ENCODE peak calls at places on chromosome 15, in six cellular contexts. C is tibial artery, J is RWPE1, K is ovary, B is GM23338, P is GM12878. Y is an unnamed sample.

GRCh38 chr15:99096894-99097426 is 7.9 kb upstream of the SYNM start:
- DNase-seq in J (peak; percentile 30), P (no peak), K (no peak), B (no peak), C (no peak), Y (peak; percentile 62)

GRCh38 chr15:79380755-79381499 is 51.2 kb upstream of the MINAR1 start:
- DNase-seq in K (peak; percentile 63), J (peak; percentile 58), P (peak; percentile 15), C (peak; percentile 88), B (peak; percentile 87), Y (no peak)

GRCh38 chr15:66065325-66065724 is 188.2 kb downstream of the MEGF11 start:
- DNase-seq in C (no peak), J (no peak), B (no peak), P (no peak), K (no peak), Y (no peak)

GRCh38 chr15:84595660-84596059 is 5.1 kb upstream of the ZSCAN2 start:
- DNase-seq in P (no peak), C (no peak), B (no peak), K (no peak), J (no peak), Y (no peak)

GRCh38 chr15:84955089-84955848 is 26.4 kb upstream of the PDE8A start:
- DNase-seq in P (no peak), K (peak; percentile 70), J (peak; percentile 74), C (peak; percentile 77), B (peak; percentile 83), Y (no peak)

GRCh38 chr15:35061171-35062163 is 23.6 kb downstream of the NANOGP8 start:
- DNase-seq in P (no peak), K (peak; percentile 46), J (no peak), B (peak; percentile 52), C (no peak), Y (peak; percentile 24)

GRCh38 chr15:96428742-96429141 is 98.2 kb downstream of the NR2F2 start:
- DNase-seq in P (no peak), C (peak; percentile 44), K (no peak), J (peak; percentile 69), B (no peak), Y (peak; percentile 26)

GRCh38 chr15:71092056-71092600 is 23.1 kb upstream of the THSD4 start:
- DNase-seq in P (no peak), K (no peak), C (no peak), J (no peak), B (no peak), Y (no peak)

GRCh38 chr15:96162322-96162721 is 168.2 kb upstream of the NR2F2 start:
- DNase-seq in P (no peak), K (no peak), C (no peak), J (no peak), B (no peak), Y (no peak)

GRCh38 chr15:44489464-44489863 is 47.5 kb upstream of the EIF3J start:
- DNase-seq in K (no peak), C (no peak), P (no peak), J (peak; percentile 67), B (no peak), Y (no peak)

GRCh38 chr15:79192462-79193036 is 90.0 kb upstream of the ANKRD34C start:
- DNase-seq in K (no peak), J (no peak), B (no peak), C (no peak), P (no peak), Y (no peak)

GRCh38 chr15:39797407-39797806 is 14.8 kb upstream of the FSIP1 start:
- DNase-seq in P (no peak), K (no peak), J (no peak), C (no peak), B (no peak), Y (no peak)

GRCh38 chr15:73298522-73298921 is 70.2 kb downstream of the HCN4 start:
- DNase-seq in C (no peak), J (no peak), K (no peak), P (no peak), B (no peak), Y (no peak)

GRCh38 chr15:33448151-33448550 is 137.4 kb downstream of the RYR3 start:
- DNase-seq in J (no peak), C (no peak), B (no peak), K (no peak), P (no peak), Y (no peak)

GRCh38 chr15:39745415-39745814 is 37.2 kb downstream of the FSIP1 start:
- DNase-seq in B (no peak), K (no peak), C (no peak), J (no peak), P (no peak), Y (no peak)

GRCh38 chr15:36850864-36851263 is 249.5 kb downstream of the MEIS2 start:
- DNase-seq in K (no peak), C (no peak), J (no peak), B (no peak), P (no peak), Y (no peak)

GRCh38 chr15:46304320-46304719 is 669.5 kb downstream of the SQOR start:
- DNase-seq in P (no peak), J (no peak), B (peak; percentile 87), K (no peak), C (no peak), Y (no peak)

GRCh38 chr15:34753236-34753894 is 1.4 kb downstream of the GJD2 start:
- DNase-seq in K (no peak), J (peak; percentile 66), C (no peak), P (no peak), B (peak; percentile 94), Y (no peak)

GRCh38 chr15:67025719-67026118 is 39.7 kb upstream of the SMAD3 start:
- DNase-seq in B (no peak), K (peak; percentile 37), J (no peak), P (no peak), C (peak; percentile 60), Y (no peak)

GRCh38 chr15:86398986-86399677 is 319.5 kb downstream of the AGBL1 start:
- DNase-seq in P (no peak), J (no peak), K (no peak), C (peak; percentile 66), B (no peak), Y (no peak)

GRCh38 chr15:67908756-67909155 is 68.9 kb upstream of the RNU6-1 start:
- DNase-seq in P (no peak), K (no peak), B (no peak), C (no peak), J (no peak), Y (no peak)

GRCh38 chr15:66101715-66102395 is 151.7 kb downstream of the MEGF11 start:
- DNase-seq in P (no peak), J (no peak), B (peak; percentile 48), K (no peak), C (no peak), Y (no peak)

GRCh38 chr15:36050899-36051298 is 504.9 kb upstream of the DPH6 start:
- DNase-seq in J (no peak), P (no peak), C (no peak), K (no peak), B (peak; percentile 46), Y (no peak)

GRCh38 chr15:90954712-90955671 is at the start of gene RCCD1:
- DNase-seq in C (peak; percentile 95), B (peak; percentile 98), P (peak; percentile 91), K (peak; percentile 92), J (peak; percentile 99), Y (no peak)

GRCh38 chr15:90956551-90957104 is 1.9 kb downstream of the RCCD1 start:
- DNase-seq in C (peak; percentile 57), K (peak; percentile 73), J (peak; percentile 88), B (peak; percentile 92), P (no peak), Y (no peak)

GRCh38 chr15:90957105-90957790 is 2.6 kb downstream of the RCCD1 start:
- DNase-seq in C (no peak), J (peak; percentile 30), K (no peak), P (no peak), B (peak; percentile 67), Y (no peak)

GRCh38 chr15:90953947-90954711 is 555 bp upstream of the RCCD1 start:
- DNase-seq in B (no peak), P (no peak), C (no peak), J (no peak), K (no peak), Y (no peak)

DNA sequence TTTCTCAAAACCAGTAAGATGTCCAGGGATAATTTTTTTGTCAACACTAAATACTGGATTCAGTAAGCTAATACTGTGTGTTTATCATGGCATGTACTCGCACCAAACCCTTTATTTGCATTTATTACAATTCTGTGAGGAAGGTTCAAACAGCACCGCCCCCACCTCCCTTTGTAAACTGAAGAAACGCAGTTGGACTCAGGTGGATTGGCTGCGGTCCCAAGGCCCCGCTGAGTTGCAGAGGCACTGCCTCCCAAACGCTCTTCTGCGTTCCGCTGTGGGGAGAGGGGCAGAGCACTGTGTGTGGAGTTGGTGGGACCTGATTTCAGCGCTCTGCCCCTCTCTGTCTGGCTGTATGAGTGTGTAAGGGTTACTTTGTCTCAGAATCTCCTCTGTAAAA is 1.2 kb downstream of the RCCD1 start:
- DNase-seq in J (peak; percentile 35), P (no peak), K (no peak), B (peak; percentile 11), C (no peak), Y (no peak)
- H3K27ac ChIP-seq in J (peak overlapping the region; percentile 98), P (peak overlapping the region; percentile 98), K (no peak overlapping the region), B (no peak overlapping the region), C (peak overlapping the region; percentile 86), Y (no peak overlapping the region)

GRCh38 chr15:64023215-64023614 is 23.1 kb downstream of the DAPK2 start:
- DNase-seq in J (no peak), K (no peak), B (no peak), P (no peak), C (no peak), Y (no peak)

GRCh38 chr15:64017591-64018163 is 28.6 kb downstream of the DAPK2 start:
- DNase-seq in C (no peak), K (no peak), P (no peak), B (no peak), J (no peak), Y (no peak)

GRCh38 chr15:64017082-64017588 is 29.1 kb downstream of the DAPK2 start:
- DNase-seq in P (no peak), J (peak; percentile 91), K (no peak), C (no peak), B (no peak), Y (peak; percentile 62)

GRCh38 chr15:64022571-64022970 is 23.7 kb downstream of the DAPK2 start:
- DNase-seq in J (no peak), K (no peak), C (no peak), P (no peak), B (no peak), Y (no peak)

GRCh38 chr15:64019764-64020163 is 26.5 kb downstream of the DAPK2 start:
- DNase-seq in P (peak; percentile 45), J (no peak), B (no peak), K (no peak), C (no peak), Y (peak; percentile 55)
- H3K27ac ChIP-seq in P (no peak overlapping the region), J (no peak overlapping the region), B (no peak overlapping the region), K (no peak overlapping the region), C (no peak overlapping the region), Y (no peak overlapping the region)

DNA sequence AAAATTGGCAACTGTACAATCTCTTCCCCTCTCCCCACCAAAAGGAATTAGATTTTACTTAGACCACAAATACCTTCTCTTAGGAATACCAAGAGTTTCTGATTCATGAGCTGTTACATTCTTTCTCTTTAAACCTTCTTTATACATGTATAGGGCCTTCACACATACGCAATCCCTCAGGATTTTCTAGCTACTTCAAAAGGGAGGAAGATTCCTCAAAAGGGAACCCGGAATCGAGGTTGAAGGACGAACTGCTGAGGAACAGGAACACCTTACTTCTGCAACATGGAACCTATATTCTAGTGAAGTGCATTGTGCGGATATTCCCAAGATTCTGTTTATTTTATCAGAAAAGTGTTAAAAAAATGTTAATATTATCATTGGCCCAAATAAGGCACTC is 52.3 kb downstream of the GABRB3 start:
- DNase-seq in J (no peak), B (peak; percentile 50), K (no peak), C (no peak), P (no peak), Y (no peak)
- H3K27ac ChIP-seq in J (no peak overlapping the region), B (peak overlapping the region; percentile 92), K (no peak overlapping the region), C (no peak overlapping the region), P (no peak overlapping the region), Y (no peak overlapping the region)

GRCh38 chr15:90191795-90192494 is 9.2 kb upstream of the SEMA4B start:
- DNase-seq in K (peak; percentile 89), P (peak; percentile 70), B (no peak), C (peak; percentile 74), J (peak; percentile 58), Y (no peak)
- H3K27ac ChIP-seq in K (peak overlapping the region; percentile 36), P (peak overlapping the region; percentile 65), B (no peak overlapping the region), C (peak overlapping the region; percentile 73), J (peak overlapping the region; percentile 98), Y (peak overlapping the region; percentile 87)